ENCODE peak calls at places on chromosomes 12 and 14, in six cellular contexts. S, R, Q, W, G and F are unnamed samples.

GRCh38 chr12:41604830-41605229 is 416.7 kb downstream of the PDZRN4 start:
- DNase-seq in G (no peak), R (peak; percentile 17), Q (no peak), S (no peak), W (no peak), F (no peak)

GRCh38 chr12:61536525-61536924 is 723.7 kb upstream of the USP15 start:
- DNase-seq in R (no peak), W (no peak), Q (no peak), G (no peak), S (no peak), F (no peak)

GRCh38 chr14:106518054-106518943 is 991.9 kb downstream of the TMEM121 start:
- DNase-seq in S (no peak), G (no peak), W (no peak), R (no peak), Q (no peak), F (peak; percentile 85)

GRCh38 chr12:113271853-113272561 is 50.7 kb downstream of the TPCN1 start:
- DNase-seq in R (peak; percentile 56), W (peak; percentile 37), G (no peak), S (no peak), Q (peak; percentile 96), F (no peak)

GRCh38 chr14:57928732-57929131 is 62.8 kb upstream of the SLC35F4 start:
- DNase-seq in W (no peak), Q (no peak), S (no peak), R (no peak), G (no peak), F (no peak)

GRCh38 chr14:96581902-96582640 is 79.9 kb downstream of the PAPOLA start:
- DNase-seq in Q (peak; percentile 21), R (no peak), W (no peak), G (no peak), S (no peak), F (no peak)

GRCh38 chr12:109089683-109090082 is 3.6 kb downstream of the ALKBH2 start:
- DNase-seq in Q (no peak), R (no peak), W (no peak), G (no peak), S (no peak), F (no peak)

GRCh38 chr12:70660002-70660604 is 22.9 kb upstream of the PTPRB start:
- DNase-seq in R (no peak), G (no peak), Q (no peak), W (no peak), S (no peak), F (no peak)

GRCh38 chr12:94172031-94172430 is 23.7 kb downstream of the PLXNC1 start:
- DNase-seq in R (no peak), W (no peak), G (no peak), Q (no peak), S (no peak), F (no peak)

GRCh38 chr12:128789356-128789929 is 34.3 kb downstream of the SLC15A4 start:
- DNase-seq in S (no peak), Q (no peak), W (no peak), R (no peak), G (no peak), F (no peak)

GRCh38 chr12:4450551-4451112 is 5.0 kb upstream of the FGF6 start:
- DNase-seq in R (no peak), G (no peak), W (peak; percentile 20), Q (no peak), S (no peak), F (no peak)

GRCh38 chr14:79051009-79051710 is 881.0 kb downstream of the NRXN3 start:
- DNase-seq in W (peak; percentile 32), S (no peak), R (no peak), Q (no peak), G (no peak), F (no peak)

GRCh38 chr14:103393687-103394626 is 8.7 kb downstream of the MARK3 start:
- DNase-seq in Q (peak; percentile 67), W (no peak), G (no peak), R (no peak), S (no peak), F (peak; percentile 22)

GRCh38 chr12:112381421-112381897 is 772 bp downstream of the HECTD4 start:
- DNase-seq in Q (peak; percentile 49), R (no peak), S (peak; percentile 57), W (peak; percentile 31), G (peak; percentile 39), F (peak; percentile 34)

GRCh38 chr14:85344847-85345591 is 184.9 kb upstream of the FLRT2 start:
- DNase-seq in G (peak; percentile 66), Q (no peak), R (no peak), W (no peak), S (no peak), F (no peak)

GRCh38 chr12:122909442-122910288 is 13.7 kb upstream of the VPS37B start:
- DNase-seq in G (peak; percentile 18), S (no peak), W (no peak), Q (no peak), R (no peak), F (no peak)

GRCh38 chr12:27818421-27818918 is 38.4 kb upstream of the MANSC4 start:
- DNase-seq in G (no peak), R (no peak), W (no peak), S (no peak), Q (no peak), F (no peak)

GRCh38 chr12:104177663-104178501 is 37.7 kb upstream of the TXNRD1 start:
- DNase-seq in S (no peak), Q (peak; percentile 91), W (peak; percentile 88), G (no peak), R (peak; percentile 35), F (no peak)